ENCODE peak calls at places on chromosomes 16 and 17, in nine cellular contexts. M, J, Y, D, L, I, R, V and W are unnamed samples.

GRCh38 chr16:81940781-81941560 is 70.3 kb downstream of the SDR42E1 start:
- DNase-seq in M (no peak), D (no peak), J (peak), Y (peak), R (no peak), I (peak), V (peak), L (no peak), W (no peak)

GRCh38 chr17:29032798-29033197 is 10.1 kb upstream of the PIPOX start:
- DNase-seq in I (no peak), R (peak), Y (peak), J (no peak), D (no peak), L (no peak), M (no peak), V (no peak), W (no peak)

GRCh38 chr16:2317231-2318020 is 23.1 kb downstream of the ABCA3 start:
- DNase-seq in M (no peak), R (no peak), Y (no peak), V (no peak), D (no peak), L (no peak), J (no peak), I (no peak), W (no peak)

GRCh38 chr17:83113381-83113780 is 34.0 kb downstream of the METRNL start:
- DNase-seq in R (no peak), L (no peak), M (no peak), I (no peak), D (no peak), V (no peak), J (no peak), Y (no peak), W (no peak)

GRCh38 chr17:80068301-80069160 is 32.1 kb downstream of the CCDC40 start:
- DNase-seq in J (peak), Y (no peak), I (no peak), R (no peak), M (no peak), V (no peak), L (no peak), D (no peak), W (no peak)

GRCh38 chr17:75763613-75764416 is 1.2 kb downstream of the GALK1 start:
- DNase-seq in Y (no peak), L (no peak), I (no peak), D (no peak), V (no peak), R (peak), J (no peak), M (no peak), W (peak)

GRCh38 chr17:64084086-64084939 is 45.6 kb downstream of the ERN1 start:
- DNase-seq in L (no peak), R (peak), D (no peak), V (no peak), Y (no peak), J (no peak), I (no peak), M (no peak), W (peak)

GRCh38 chr16:1174477-1175357 is 21.8 kb downstream of the CACNA1H start:
- DNase-seq in R (no peak), D (no peak), Y (no peak), V (no peak), I (no peak), J (no peak), L (no peak), M (no peak), W (no peak)

GRCh38 chr17:40344321-40345160 is 20.0 kb downstream of the GJD3 start:
- DNase-seq in M (no peak), Y (no peak), V (no peak), J (no peak), D (no peak), L (no peak), I (no peak), R (no peak), W (no peak)

GRCh38 chr17:4998027-4998665 is 396 bp downstream of the KIF1C start:
- DNase-seq in I (no peak), D (no peak), Y (peak), R (peak), M (no peak), L (peak), V (no peak), J (no peak), W (no peak)

GRCh38 chr17:69314246-69315030 is 12.5 kb downstream of the ABCA5 start:
- DNase-seq in J (no peak), R (no peak), M (no peak), V (no peak), D (no peak), L (no peak), Y (peak), I (no peak), W (peak)

GRCh38 chr17:68011199-68011665 is 15.0 kb upstream of the C17orf58 start:
- DNase-seq in D (no peak), R (peak), V (no peak), J (no peak), L (peak), M (peak), I (peak), Y (peak), W (peak)

GRCh38 chr16:65283238-65283651 is 161.4 kb upstream of the CDH11 start:
- DNase-seq in L (no peak), D (no peak), I (no peak), R (no peak), Y (no peak), M (no peak), V (no peak), J (no peak), W (peak)

GRCh38 chr16:24423332-24423731 is 116.0 kb upstream of the RBBP6 start:
- DNase-seq in R (no peak), D (no peak), J (no peak), M (no peak), L (no peak), I (no peak), V (no peak), Y (no peak), W (no peak)

GRCh38 chr16:79434771-79435170 is 165.8 kb downstream of the MAF start:
- DNase-seq in V (no peak), R (no peak), Y (no peak), M (no peak), J (no peak), L (no peak), I (no peak), D (no peak), W (no peak)

GRCh38 chr16:80948886-80949502 is 57.7 kb downstream of the CMC2 start:
- DNase-seq in V (no peak), L (peak), M (no peak), Y (peak), I (no peak), D (no peak), J (no peak), R (peak), W (peak)

GRCh38 chr17:45052052-45052772 is 780 bp upstream of the DCAKD start:
- DNase-seq in I (no peak), L (peak), M (peak), Y (peak), V (no peak), D (peak), R (peak), J (no peak), W (peak)

GRCh38 chr17:50523208-50523607 is 9.3 kb upstream of the EPN3 start:
- DNase-seq in R (no peak), V (no peak), J (no peak), D (no peak), M (no peak), I (peak), Y (no peak), L (no peak), W (no peak)

GRCh38 chr16:10878644-10879498 is 1.9 kb downstream of the CIITA start:
- DNase-seq in V (peak), Y (peak), M (no peak), D (no peak), J (peak), I (peak), L (no peak), R (peak), W (no peak)